ENCODE peak calls at places on chromosomes 6 and 20, in five cellular contexts. C, N, X, U and P are unnamed samples.

GRCh38 chr6:88708197-88708744 is 255.1 kb downstream of the RNGTT start:
- DNase-seq in C (no peak), N (no peak), X (no peak), U (no peak), P (no peak)

GRCh38 chr20:8213831-8214587 is 81.9 kb downstream of the PLCB1 start:
- DNase-seq in C (no peak), N (no peak), X (peak), U (no peak), P (peak)

GRCh38 chr20:20184149-20184548 is 131.8 kb downstream of the CFAP61 start:
- DNase-seq in C (no peak), N (no peak), X (no peak), U (peak), P (no peak)

GRCh38 chr6:96613291-96613999 is 50.5 kb downstream of the FHL5 start:
- DNase-seq in C (no peak), N (no peak), X (no peak), U (no peak), P (no peak)

GRCh38 chr20:63252157-63252780 is 2.0 kb downstream of the NKAIN4 start:
- DNase-seq in C (no peak), N (no peak), X (no peak), U (no peak), P (no peak)

GRCh38 chr20:46206025-46206424 is 87.9 kb downstream of the CD40 start:
- DNase-seq in C (no peak), N (no peak), X (peak), U (peak), P (peak)

GRCh38 chr6:35795453-35796071 is 1.6 kb downstream of the CLPS start:
- DNase-seq in C (no peak), N (no peak), X (no peak), U (no peak), P (peak)

GRCh38 chr6:77425676-77426075 is 37.6 kb downstream of the HTR1B start:
- DNase-seq in C (no peak), N (no peak), X (no peak), U (peak), P (no peak)

GRCh38 chr20:43194187-43194586 is 4.5 kb upstream of the PTPRT start:
- DNase-seq in C (no peak), N (no peak), X (no peak), U (no peak), P (no peak)

GRCh38 chr6:13383280-13384163 is 55.2 kb upstream of the TBC1D7 start:
- DNase-seq in C (no peak), N (no peak), X (peak), U (peak), P (peak)

GRCh38 chr20:44114755-44115044 is 72.3 kb downstream of the JPH2 start:
- DNase-seq in C (no peak), N (no peak), X (no peak), U (no peak), P (no peak)

GRCh38 chr20:58558483-58559367 is 43.5 kb upstream of the APCDD1L start:
- DNase-seq in C (no peak), N (no peak), X (no peak), U (no peak), P (no peak)

GRCh38 chr6:37339911-37340638 is 13.7 kb upstream of the RNF8 start:
- DNase-seq in C (no peak), N (no peak), X (no peak), U (peak), P (no peak)

DNA sequence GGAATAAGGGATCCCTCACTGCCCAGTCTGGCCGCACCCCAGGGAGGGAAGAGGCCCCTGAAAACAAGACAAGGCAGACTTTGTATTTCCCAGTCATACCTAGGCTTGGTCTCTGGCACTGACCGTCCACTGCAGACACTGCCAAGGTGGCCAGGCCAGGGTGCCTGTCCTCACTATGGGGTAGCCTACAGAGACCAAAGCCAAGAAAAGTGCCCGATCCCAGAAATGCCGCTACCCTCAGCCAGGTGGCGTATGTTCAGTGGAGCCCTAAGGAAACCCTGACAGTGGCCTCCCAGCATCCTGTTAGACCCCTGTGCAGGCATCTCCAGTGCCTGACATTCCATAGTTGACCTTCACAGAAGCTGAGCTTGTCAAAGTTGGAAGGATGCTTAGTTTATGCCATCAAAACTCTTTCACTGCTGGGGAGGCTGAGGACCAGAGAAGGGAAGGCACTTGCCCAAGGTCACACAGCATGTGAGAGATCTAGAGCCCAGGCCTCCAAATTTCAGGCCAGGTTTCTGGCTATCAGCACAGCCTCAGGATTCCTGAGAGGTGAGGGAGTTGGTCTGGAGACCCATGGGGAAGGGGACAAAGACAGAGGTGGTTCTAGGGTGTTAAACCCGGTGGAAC is 2.5 kb downstream of the SCRT2 start:
- DNase-seq in C (no peak), N (no peak), X (no peak), U (no peak), P (no peak)
- TF ChIP-seq CTCF in C (no peak), N (peak), X (peak), U (peak), P (no peak)

GRCh38 chr6:140985679-140986275 is 1146.9 kb upstream of the GJE1 start:
- DNase-seq in C (no peak), N (no peak), X (no peak), U (no peak), P (no peak)

GRCh38 chr6:140979642-140980091 is 1153.1 kb upstream of the GJE1 start:
- DNase-seq in C (no peak), N (peak), X (no peak), U (peak), P (no peak)

GRCh38 chr6:140977425-140977824 is 1155.3 kb upstream of the GJE1 start:
- DNase-seq in C (no peak), N (no peak), X (no peak), U (peak), P (no peak)

GRCh38 chr6:140980265-140980887 is 1152.3 kb upstream of the GJE1 start:
- DNase-seq in C (no peak), N (no peak), X (no peak), U (peak), P (no peak)
- TF ChIP-seq CTCF in C (no peak), N (peak), X (no peak), U (peak), P (no peak)

DNA sequence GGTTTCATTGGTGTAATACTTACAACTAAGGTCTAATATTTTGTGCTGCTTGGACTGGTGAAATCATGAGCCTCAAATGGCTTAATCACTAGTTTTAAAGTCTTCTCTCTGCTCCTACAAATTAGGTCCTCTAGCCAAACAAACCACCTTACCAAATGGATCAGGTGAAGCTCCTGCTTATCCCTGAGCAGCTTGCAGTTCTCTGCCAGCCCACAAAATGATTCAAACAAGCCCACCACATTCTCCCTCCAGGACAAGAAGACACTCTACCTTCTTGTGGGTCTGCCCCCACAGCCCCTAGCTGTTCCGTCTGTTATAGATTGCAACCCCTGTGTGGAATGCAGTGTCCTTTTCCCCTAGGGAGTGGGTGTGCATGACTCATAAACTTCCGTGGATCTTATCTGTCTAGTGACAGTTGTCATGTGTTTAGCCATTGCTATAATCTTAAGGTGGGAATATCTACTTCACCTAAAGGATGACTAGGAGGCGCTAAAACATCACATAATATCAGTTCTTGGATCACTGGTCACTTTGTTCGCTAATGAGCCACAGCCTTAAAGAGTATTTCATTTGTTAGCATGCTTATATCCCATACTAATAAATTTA is 940.5 kb upstream of the MANEA start:
- DNase-seq in C (no peak), N (no peak), X (no peak), U (no peak), P (no peak)
- TF ChIP-seq CTCF in C (no peak), N (no peak), X (peak), U (no peak), P (no peak)

GRCh38 chr6:133969285-133969946 is 16.4 kb downstream of the TBPL1 start:
- DNase-seq in C (no peak), N (no peak), X (no peak), U (no peak), P (no peak)

GRCh38 chr6:133971861-133972260 is 18.8 kb downstream of the TBPL1 start:
- DNase-seq in C (no peak), N (no peak), X (no peak), U (no peak), P (no peak)

GRCh38 chr6:133972388-133972787 is 19.4 kb downstream of the TBPL1 start:
- DNase-seq in C (no peak), N (no peak), X (no peak), U (no peak), P (no peak)

GRCh38 chr6:133977983-133978895 is 25.2 kb downstream of the TBPL1 start:
- DNase-seq in C (no peak), N (peak), X (no peak), U (peak), P (no peak)

DNA sequence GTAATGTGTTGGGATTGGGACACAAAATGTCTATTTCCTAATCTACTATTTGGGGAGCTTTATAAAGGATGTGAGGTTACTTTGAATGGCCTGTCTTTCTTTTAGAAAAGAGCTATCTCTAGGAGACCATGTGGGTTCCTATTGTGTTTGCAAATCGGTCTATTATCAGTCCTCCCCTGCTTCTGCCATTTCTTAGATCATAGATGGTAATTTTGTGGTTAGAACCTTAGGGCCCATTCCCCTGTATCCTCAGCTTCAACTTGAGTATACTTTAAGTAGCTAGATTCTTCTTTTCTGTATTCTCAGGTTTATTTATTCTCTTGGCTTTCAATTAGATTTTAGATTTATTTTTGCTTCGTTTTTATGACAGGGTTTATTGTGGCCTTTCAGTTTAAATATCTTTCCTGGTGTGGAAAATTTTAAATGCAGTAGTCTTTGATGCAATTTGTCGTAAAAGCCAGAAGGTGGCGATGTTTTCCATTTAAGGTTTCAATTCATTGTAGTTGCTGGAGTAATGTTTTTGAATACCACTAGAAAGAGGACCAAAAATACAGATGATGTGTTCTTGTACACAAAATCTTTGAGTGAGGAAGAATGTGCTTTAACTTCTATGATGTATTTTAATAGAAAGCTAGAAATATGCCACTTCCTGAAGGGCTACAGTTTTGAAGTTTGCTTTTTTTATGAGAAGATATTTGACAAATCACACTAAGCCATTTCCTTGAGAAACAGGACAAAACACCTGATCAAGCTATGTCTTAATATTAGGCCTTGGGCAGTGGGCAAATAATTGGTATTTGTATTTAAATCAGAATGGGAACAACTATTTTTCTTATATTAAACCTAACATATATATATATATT is 20.3 kb downstream of the TBPL1 start:
- DNase-seq in C (no peak), N (peak), X (peak), U (peak), P (peak)
- TF ChIP-seq CTCF in C (no peak), N (peak), X (peak), U (peak), P (peak)

GRCh38 chr6:31718294-31718693 is 3.1 kb downstream of the LY6G6D start:
- DNase-seq in C (no peak), N (no peak), X (no peak), U (no peak), P (no peak)

GRCh38 chr6:31720196-31720770 is 1.3 kb downstream of the LY6G6C start:
- DNase-seq in C (no peak), N (no peak), X (no peak), U (peak), P (no peak)

GRCh38 chr6:31719001-31719400 is 2.5 kb downstream of the LY6G6C start:
- DNase-seq in C (no peak), N (no peak), X (no peak), U (no peak), P (no peak)

GRCh38 chr6:31715022-31715683 is at the start of gene LY6G6D:
- DNase-seq in C (no peak), N (no peak), X (no peak), U (no peak), P (no peak)

GRCh38 chr6:31717499-31718222 is 2.5 kb downstream of the LY6G6D start:
- DNase-seq in C (no peak), N (no peak), X (no peak), U (no peak), P (no peak)
- TF ChIP-seq CTCF in C (no peak), N (no peak), X (no peak), U (no peak), P (no peak)

DNA sequence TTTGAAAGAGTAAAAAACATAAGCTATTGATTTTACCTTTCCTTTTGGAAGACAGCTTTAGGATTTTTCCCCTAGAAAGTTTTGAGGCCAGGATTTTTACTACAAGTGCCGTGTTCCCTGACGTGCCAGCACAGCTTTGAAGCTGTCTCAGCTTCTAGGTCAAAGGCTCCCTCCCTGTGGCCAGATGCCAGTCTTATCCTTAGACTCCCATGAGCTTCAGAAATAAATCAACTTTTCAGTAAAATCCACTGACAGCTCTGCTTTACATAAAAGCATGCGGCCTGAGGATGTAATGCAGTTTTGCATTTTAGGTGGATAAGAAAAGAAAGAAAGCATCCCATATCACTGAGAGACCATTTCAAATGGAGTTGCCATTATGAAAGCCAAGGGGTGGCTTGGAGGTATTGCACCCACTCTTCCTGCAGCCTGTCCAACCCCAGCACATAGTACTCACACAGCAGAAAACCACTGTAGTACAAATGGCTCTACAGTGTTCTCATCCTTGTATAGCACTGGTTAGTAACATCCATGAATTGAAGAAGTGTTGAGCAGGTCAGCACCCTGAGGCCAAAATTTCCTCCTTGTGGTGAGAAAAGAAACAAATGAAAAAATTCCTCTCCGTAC is 15.2 kb upstream of the ATXN1 start:
- DNase-seq in C (no peak), N (no peak), X (no peak), U (no peak), P (no peak)
- TF ChIP-seq CTCF in C (no peak), N (peak), X (no peak), U (peak), P (no peak)

GRCh38 chr6:33418690-33419291 is 884 bp upstream of the CUTA start:
- DNase-seq in C (no peak), N (no peak), X (peak), U (no peak), P (no peak)

GRCh38 chr6:33416386-33417126 is 1.4 kb downstream of the CUTA start:
- DNase-seq in C (no peak), N (no peak), X (peak), U (no peak), P (peak)

GRCh38 chr6:33419580-33420492 is at the start of gene SYNGAP1:
- DNase-seq in C (no peak), N (peak), X (no peak), U (peak), P (no peak)

GRCh38 chr6:33417127-33417902 is 592 bp downstream of the CUTA start:
- DNase-seq in C (no peak), N (peak), X (no peak), U (peak), P (no peak)

GRCh38 chr6:33417903-33418689 is at the start of gene CUTA:
- DNase-seq in C (peak), N (peak), X (peak), U (peak), P (peak)
- TF ChIP-seq CTCF in C (no peak), N (no peak), X (peak), U (peak), P (peak)

DNA sequence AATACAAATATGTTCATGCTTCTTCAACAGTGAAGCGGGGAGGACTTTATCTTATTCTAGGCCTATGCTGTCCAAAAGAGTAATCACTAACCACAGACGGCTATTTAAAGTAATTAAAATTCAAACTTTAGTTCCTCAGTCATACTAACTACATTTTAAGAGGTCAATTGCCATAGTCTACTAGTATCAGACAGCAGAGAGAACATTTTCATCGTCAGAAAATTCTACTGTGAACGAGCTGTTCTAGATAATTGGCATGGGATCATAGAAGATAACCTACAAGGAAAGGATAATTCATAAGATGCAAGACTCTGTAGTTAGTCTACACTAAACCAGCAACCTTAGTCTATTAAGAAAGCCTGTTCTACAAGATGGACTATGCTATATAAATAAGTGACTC is 44.4 kb downstream of the PRKN start:
- DNase-seq in C (no peak), N (no peak), X (no peak), U (no peak), P (no peak)
- TF ChIP-seq CTCF in C (no peak), N (no peak), X (no peak), U (no peak), P (no peak)

DNA sequence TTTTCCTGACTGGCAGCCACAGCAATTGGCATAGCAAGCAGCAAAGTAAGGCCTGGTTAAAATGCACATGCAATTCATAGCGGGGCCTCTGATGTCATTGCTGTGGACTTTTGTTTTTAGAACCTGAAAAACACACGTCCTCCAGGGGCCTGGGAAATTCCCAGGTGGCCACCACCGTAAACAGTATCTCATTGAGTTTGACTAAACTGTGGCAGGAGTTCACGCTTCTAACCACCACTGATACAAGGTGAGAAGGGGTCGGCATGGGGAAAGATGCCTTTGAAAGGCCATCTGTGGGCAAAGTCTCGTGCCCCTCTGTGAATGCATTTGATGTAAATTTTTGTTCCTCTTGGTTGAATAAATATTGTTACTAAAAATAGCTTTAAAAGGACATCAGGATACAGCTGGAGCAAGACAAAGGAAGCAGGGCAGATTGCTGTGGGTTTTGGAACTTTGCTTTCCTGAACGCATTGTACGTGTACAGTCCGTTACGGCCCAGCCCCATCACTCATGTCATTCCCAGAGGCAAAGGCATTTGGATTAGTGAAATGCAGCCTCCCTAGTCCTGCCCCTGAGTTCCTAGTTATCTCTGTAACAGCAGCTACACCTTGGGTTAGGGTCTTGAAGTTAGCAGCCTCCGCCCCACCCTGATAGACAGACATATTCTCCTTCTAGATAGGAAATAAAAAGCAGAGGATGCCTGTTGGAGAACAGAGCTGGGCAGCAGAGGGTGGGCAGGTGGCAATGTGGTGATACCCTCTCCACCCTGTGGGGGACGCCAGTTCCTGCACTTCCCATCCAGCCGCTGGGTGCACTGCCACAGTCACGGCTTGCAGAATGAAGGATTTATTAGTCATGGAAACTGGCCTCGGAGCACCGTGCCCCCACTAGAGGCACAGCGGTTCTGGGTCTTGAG is 80.3 kb downstream of the ZDHHC14 start:
- DNase-seq in C (no peak), N (peak), X (peak), U (peak), P (peak)
- TF ChIP-seq CTCF in C (no peak), N (no peak), X (peak), U (no peak), P (peak)

GRCh38 chr20:36386236-36386635 is 80.1 kb downstream of the DLGAP4 start:
- DNase-seq in C (no peak), N (no peak), X (no peak), U (no peak), P (no peak)
- TF ChIP-seq CTCF in C (no peak), N (no peak), X (no peak), U (no peak), P (no peak)